ENCODE peak calls at places on chromosomes 13 and 19, in six cellular contexts. B is colonic mucosa, O is right lobe of liver, X is ovary, N is breast epithelium, J is SK-N-MC. A is an unnamed sample.

GRCh38 chr13:84570831-84571230 is 688.6 kb upstream of the SLITRK1 start:
- DNase-seq in B (no peak), O (no peak), X (no peak), N (no peak), J (no peak), A (no peak)

GRCh38 chr13:20505405-20506366 is 20.0 kb downstream of the CRYL1 start:
- DNase-seq in B (no peak), O (no peak), X (no peak), N (no peak), J (no peak), A (no peak)

GRCh38 chr13:42041017-42041683 is 7.3 kb upstream of the DGKH start:
- DNase-seq in B (peak), O (peak), X (peak), N (peak), J (no peak), A (peak)

GRCh38 chr13:102721800-102722231 is 27.0 kb upstream of the METTL21C start:
- DNase-seq in B (no peak), O (peak), X (no peak), N (no peak), J (no peak), A (no peak)

GRCh38 chr13:113836917-113837553 is 26.8 kb downstream of the GAS6 start:
- DNase-seq in B (peak), O (peak), X (peak), N (peak), J (no peak), A (no peak)

GRCh38 chr13:46614582-46614981 is 61.6 kb downstream of the LRCH1 start:
- DNase-seq in B (no peak), O (no peak), X (no peak), N (no peak), J (no peak), A (no peak)

GRCh38 chr13:59120297-59120843 is 1043.4 kb downstream of the DIAPH3 start:
- DNase-seq in B (no peak), O (no peak), X (no peak), N (no peak), J (no peak), A (no peak)

GRCh38 chr13:49348748-49349147 is 95.1 kb downstream of the CAB39L start:
- DNase-seq in B (no peak), O (no peak), X (no peak), N (no peak), J (no peak), A (no peak)

GRCh38 chr19:3108775-3109174 is 14.6 kb downstream of the GNA11 start:
- DNase-seq in B (peak), O (no peak), X (no peak), N (no peak), J (no peak), A (peak)

DNA sequence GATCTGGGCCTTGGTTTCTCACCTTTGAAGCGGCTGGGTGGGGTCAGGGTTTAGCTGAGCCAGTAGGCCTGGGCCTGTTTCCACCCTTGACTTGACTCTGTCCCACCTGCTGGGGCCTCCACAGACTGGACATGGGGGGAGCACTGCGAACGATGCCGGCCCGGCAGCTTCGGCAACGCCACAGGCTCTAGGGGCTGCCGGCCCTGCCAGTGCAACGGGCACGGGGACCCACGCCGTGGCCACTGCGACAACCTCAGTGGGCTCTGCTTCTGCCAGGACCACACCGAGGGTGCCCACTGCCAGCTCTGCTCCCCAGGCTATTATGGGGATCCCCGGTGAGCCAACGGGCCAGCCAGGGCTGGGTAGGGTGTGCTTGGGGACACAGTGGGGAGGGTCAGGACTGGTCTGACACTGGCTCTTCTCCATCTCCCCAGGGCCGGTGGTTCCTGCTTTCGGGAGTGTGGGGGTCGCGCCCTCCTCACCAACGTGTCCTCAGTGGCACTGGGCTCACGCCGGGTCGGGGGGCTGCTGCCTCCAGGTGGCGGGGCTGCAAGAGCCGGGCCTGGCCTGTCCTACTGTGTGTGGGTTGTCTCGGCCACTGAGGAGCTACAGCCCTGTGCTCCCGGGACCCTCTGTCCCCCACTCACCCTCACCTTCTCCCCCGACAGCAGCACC is 28.0 kb downstream of the MEGF8 start:
- DNase-seq in B (no peak), O (no peak), X (no peak), N (no peak), J (no peak), A (no peak)
- H3K27ac ChIP-seq in B (no peak), O (no peak), X (no peak), N (no peak), J (no peak), A (no peak)

DNA sequence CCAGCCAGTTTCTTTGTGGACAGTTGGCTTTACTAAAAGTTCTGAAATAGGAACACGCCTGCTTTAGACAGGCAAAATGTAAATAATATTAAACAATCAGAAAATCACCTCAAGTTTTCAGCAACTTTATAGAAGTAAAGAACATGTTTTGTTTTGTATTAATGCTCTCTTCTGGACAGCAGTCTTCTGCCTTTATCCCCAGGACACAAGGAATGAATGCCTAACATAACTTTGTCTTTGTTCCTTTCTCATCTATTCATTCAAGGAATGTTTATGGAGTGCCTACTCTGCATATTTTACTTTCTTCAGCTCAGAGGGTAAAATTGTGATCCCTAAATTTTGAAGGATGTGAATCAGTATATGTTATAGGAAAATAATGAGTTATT is 325.4 kb downstream of the FOXO1 start:
- DNase-seq in B (no peak), O (no peak), X (no peak), N (no peak), J (no peak), A (no peak)
- H3K27ac ChIP-seq in B (no peak), O (peak), X (no peak), N (no peak), J (peak), A (no peak)

GRCh38 chr19:47610546-47610894 is 1.6 kb downstream of the BICRA start:
- DNase-seq in B (no peak), O (no peak), X (no peak), N (no peak), J (no peak), A (peak)

GRCh38 chr19:47610902-47611301 is 2.0 kb downstream of the BICRA start:
- DNase-seq in B (peak), O (no peak), X (no peak), N (no peak), J (no peak), A (peak)

GRCh38 chr19:47608074-47608907 is 643 bp upstream of the BICRA start:
- DNase-seq in B (peak), O (peak), X (peak), N (peak), J (no peak), A (peak)

GRCh38 chr19:47608908-47609879 is at the start of gene BICRA:
- DNase-seq in B (peak), O (peak), X (peak), N (peak), J (no peak), A (peak)

GRCh38 chr19:47609885-47610545 is 1.1 kb downstream of the BICRA start:
- DNase-seq in B (peak), O (peak), X (peak), N (peak), J (no peak), A (peak)
- H3K27ac ChIP-seq in B (peak), O (peak), X (peak), N (peak), J (peak), A (peak)

GRCh38 chr19:18659281-18660050 is 22.6 kb downstream of the KLHL26 start:
- DNase-seq in B (no peak), O (no peak), X (no peak), N (no peak), J (no peak), A (no peak)

GRCh38 chr19:18657590-18658365 is 20.9 kb downstream of the KLHL26 start:
- DNase-seq in B (no peak), O (no peak), X (peak), N (no peak), J (no peak), A (no peak)

GRCh38 chr19:18660051-18660910 is 23.2 kb upstream of the CRTC1 start:
- DNase-seq in B (no peak), O (no peak), X (no peak), N (no peak), J (no peak), A (no peak)

GRCh38 chr19:18656337-18657086 is 19.7 kb downstream of the KLHL26 start:
- DNase-seq in B (no peak), O (no peak), X (no peak), N (no peak), J (no peak), A (no peak)

GRCh38 chr19:18658366-18658855 is 21.6 kb downstream of the KLHL26 start:
- DNase-seq in B (no peak), O (no peak), X (no peak), N (no peak), J (no peak), A (no peak)
- H3K27ac ChIP-seq in B (no peak), O (no peak), X (no peak), N (peak), J (no peak), A (peak)

GRCh38 chr13:110333837-110334236 is 26.8 kb downstream of the COL4A2 start:
- DNase-seq in B (no peak), O (no peak), X (no peak), N (no peak), J (no peak), A (no peak)
- H3K27ac ChIP-seq in B (no peak), O (no peak), X (no peak), N (peak), J (no peak), A (no peak)

A was measured in small intestine.